ENCODE peak calls at places on chromosome 14, in nine cellular contexts. One of them, this sample, is unnamed.
A peak's percentile ranks its signal among the peaks of the same experiment; 100 is the strongest.

GRCh38 chr14:71070169-71070568 is 162.9 kb downstream of the PCNX1 start:
- DNase-seq in A673: no peak
- DNase-seq in mesothelial cell of epicardium: no peak
- DNase-seq in Panc1: no peak
- DNase-seq in astrocyte of the cerebellum: no peak
- DNase-seq in body of pancreas: no peak
- DNase-seq in fibroblast of lung: no peak
- DNase-seq in GM20000: no peak
- DNase-seq in heart right ventricle: no peak
- DNase-seq in this sample: no peak

GRCh38 chr14:31206536-31207286 is 882 bp downstream of the HECTD1 start:
- DNase-seq in A673: peak; percentile 42
- DNase-seq in body of pancreas: peak; percentile 45
- DNase-seq in heart right ventricle: no peak
- DNase-seq in Panc1: no peak
- DNase-seq in fibroblast of lung: peak; percentile 30
- DNase-seq in mesothelial cell of epicardium: peak; percentile 64
- DNase-seq in astrocyte of the cerebellum: no peak
- DNase-seq in GM20000: peak; percentile 61
- DNase-seq in this sample: peak; percentile 23

GRCh38 chr14:55038708-55039107 is 11.7 kb downstream of the SOCS4 start:
- DNase-seq in A673: no peak
- DNase-seq in GM20000: no peak
- DNase-seq in Panc1: no peak
- DNase-seq in body of pancreas: no peak
- DNase-seq in astrocyte of the cerebellum: no peak
- DNase-seq in mesothelial cell of epicardium: no peak
- DNase-seq in heart right ventricle: no peak
- DNase-seq in fibroblast of lung: no peak
- DNase-seq in this sample: no peak

GRCh38 chr14:63276492-63277342 is 42.0 kb downstream of the GPHB5 start:
- DNase-seq in Panc1: peak; percentile 25
- DNase-seq in body of pancreas: no peak
- DNase-seq in GM20000: peak; percentile 51
- DNase-seq in fibroblast of lung: peak; percentile 73
- DNase-seq in heart right ventricle: no peak
- DNase-seq in mesothelial cell of epicardium: no peak
- DNase-seq in astrocyte of the cerebellum: peak; percentile 45
- DNase-seq in A673: peak; percentile 75
- DNase-seq in this sample: no peak

GRCh38 chr14:24335461-24336146 is 733 bp upstream of the ADCY4 start:
- DNase-seq in fibroblast of lung: no peak
- DNase-seq in A673: no peak
- DNase-seq in mesothelial cell of epicardium: no peak
- DNase-seq in heart right ventricle: no peak
- DNase-seq in astrocyte of the cerebellum: no peak
- DNase-seq in Panc1: no peak
- DNase-seq in GM20000: peak; percentile 6
- DNase-seq in body of pancreas: no peak
- DNase-seq in this sample: no peak

GRCh38 chr14:45082420-45082819 is 1.5 kb upstream of the PRPF39 start:
- DNase-seq in astrocyte of the cerebellum: no peak
- DNase-seq in mesothelial cell of epicardium: no peak
- DNase-seq in fibroblast of lung: no peak
- DNase-seq in heart right ventricle: no peak
- DNase-seq in Panc1: no peak
- DNase-seq in body of pancreas: no peak
- DNase-seq in GM20000: no peak
- DNase-seq in A673: no peak
- DNase-seq in this sample: no peak

GRCh38 chr14:81991998-81992397 is 458.3 kb upstream of the SEL1L start:
- DNase-seq in heart right ventricle: no peak
- DNase-seq in mesothelial cell of epicardium: no peak
- DNase-seq in astrocyte of the cerebellum: no peak
- DNase-seq in GM20000: no peak
- DNase-seq in fibroblast of lung: no peak
- DNase-seq in body of pancreas: no peak
- DNase-seq in A673: peak; percentile 14
- DNase-seq in Panc1: no peak
- DNase-seq in this sample: no peak

GRCh38 chr14:105685003-105685402 is 158.6 kb downstream of the TMEM121 start:
- DNase-seq in body of pancreas: no peak
- DNase-seq in fibroblast of lung: no peak
- DNase-seq in GM20000: no peak
- DNase-seq in A673: no peak
- DNase-seq in heart right ventricle: no peak
- DNase-seq in astrocyte of the cerebellum: no peak
- DNase-seq in mesothelial cell of epicardium: no peak
- DNase-seq in Panc1: no peak
- DNase-seq in this sample: no peak

GRCh38 chr14:72679591-72680151 is 214.2 kb downstream of the DPF3 start:
- DNase-seq in astrocyte of the cerebellum: no peak
- DNase-seq in GM20000: no peak
- DNase-seq in body of pancreas: no peak
- DNase-seq in mesothelial cell of epicardium: no peak
- DNase-seq in Panc1: no peak
- DNase-seq in fibroblast of lung: no peak
- DNase-seq in A673: no peak
- DNase-seq in heart right ventricle: no peak
- DNase-seq in this sample: no peak

GRCh38 chr14:41606249-41607118 is at the start of gene LRFN5:
- DNase-seq in Panc1: no peak
- DNase-seq in fibroblast of lung: peak; percentile 43
- DNase-seq in mesothelial cell of epicardium: peak; percentile 75
- DNase-seq in heart right ventricle: peak; percentile 45
- DNase-seq in A673: peak; percentile 82
- DNase-seq in GM20000: peak; percentile 54
- DNase-seq in astrocyte of the cerebellum: no peak
- DNase-seq in body of pancreas: no peak
- DNase-seq in this sample: peak; percentile 49

GRCh38 chr14:58805605-58806358 is 168.0 kb downstream of the DACT1 start:
- DNase-seq in Panc1: no peak
- DNase-seq in GM20000: no peak
- DNase-seq in fibroblast of lung: peak; percentile 63
- DNase-seq in heart right ventricle: no peak
- DNase-seq in astrocyte of the cerebellum: peak; percentile 87
- DNase-seq in body of pancreas: no peak
- DNase-seq in mesothelial cell of epicardium: no peak
- DNase-seq in A673: peak; percentile 82
- DNase-seq in this sample: no peak

DNA sequence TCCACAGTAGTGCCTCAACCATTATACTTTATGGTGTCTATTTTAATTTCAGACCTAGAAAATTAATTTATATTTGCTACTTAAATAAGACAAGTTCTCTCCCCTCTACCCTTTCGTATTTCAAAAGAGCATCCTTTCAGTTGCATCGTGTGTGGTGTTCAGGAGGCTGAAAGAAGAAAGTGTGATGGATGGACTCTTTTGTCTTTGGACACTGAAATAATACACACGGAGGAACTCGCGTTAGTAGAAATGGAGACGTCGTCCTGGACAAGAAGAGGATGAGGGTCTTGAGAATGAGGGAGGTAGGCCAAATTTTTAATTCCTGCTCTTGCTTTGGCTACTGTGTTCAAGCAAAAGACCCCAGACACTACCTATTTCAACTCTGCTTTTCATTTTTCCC is 921 bp downstream of the TMED8 start:
- DNase-seq in Panc1: no peak
- DNase-seq in body of pancreas: no peak
- DNase-seq in heart right ventricle: no peak
- DNase-seq in GM20000: no peak
- DNase-seq in A673: no peak
- DNase-seq in mesothelial cell of epicardium: no peak
- DNase-seq in astrocyte of the cerebellum: no peak
- DNase-seq in fibroblast of lung: no peak
- DNase-seq in this sample: no peak
- TF ChIP-seq CTCF in Panc1: no peak
- TF ChIP-seq CTCF in body of pancreas: no peak
- TF ChIP-seq CTCF in heart right ventricle: no peak
- TF ChIP-seq CTCF in GM20000: no peak
- TF ChIP-seq CTCF in A673: no peak
- TF ChIP-seq CTCF in mesothelial cell of epicardium: no peak
- TF ChIP-seq CTCF in astrocyte of the cerebellum: no peak
- TF ChIP-seq CTCF in fibroblast of lung: no peak
- TF ChIP-seq CTCF in this sample: no peak

GRCh38 chr14:53217283-53217994 is 64.3 kb upstream of the DDHD1 start:
- DNase-seq in body of pancreas: peak; percentile 76
- DNase-seq in heart right ventricle: peak; percentile 73
- DNase-seq in GM20000: peak; percentile 80
- DNase-seq in fibroblast of lung: peak; percentile 51
- DNase-seq in mesothelial cell of epicardium: peak; percentile 72
- DNase-seq in astrocyte of the cerebellum: no peak
- DNase-seq in Panc1: no peak
- DNase-seq in A673: peak; percentile 79
- DNase-seq in this sample: peak; percentile 72
- TF ChIP-seq CTCF in body of pancreas: peak; percentile 61
- TF ChIP-seq CTCF in heart right ventricle: peak; percentile 68
- TF ChIP-seq CTCF in GM20000: peak; percentile 24
- TF ChIP-seq CTCF in fibroblast of lung: peak; percentile 24
- TF ChIP-seq CTCF in mesothelial cell of epicardium: peak; percentile 52
- TF ChIP-seq CTCF in astrocyte of the cerebellum: peak; percentile 44
- TF ChIP-seq CTCF in Panc1: peak; percentile 60
- TF ChIP-seq CTCF in A673: peak; percentile 44
- TF ChIP-seq CTCF in this sample: peak; percentile 74

DNA sequence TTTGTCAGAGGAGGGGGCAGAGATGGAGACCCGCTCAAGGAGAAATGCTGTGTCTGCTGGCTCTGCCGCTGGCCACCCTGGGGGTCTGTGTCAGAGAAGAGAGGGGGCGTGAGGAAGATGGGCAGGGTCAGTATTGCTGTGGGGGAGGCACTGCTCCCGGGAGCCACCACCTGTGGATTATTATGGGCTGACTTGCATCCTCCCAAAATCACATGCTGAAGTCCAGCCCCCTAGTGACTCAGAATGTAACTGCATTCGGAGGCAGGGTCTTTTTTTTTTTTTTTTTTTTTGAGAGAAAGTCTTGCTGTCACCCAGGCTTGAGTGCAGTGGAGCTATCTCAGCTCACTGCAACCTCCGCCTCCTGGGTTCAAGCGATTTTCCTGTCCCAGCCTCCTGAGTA is 12.3 kb downstream of the ABCD4 start:
- DNase-seq in A673: peak; percentile 60
- DNase-seq in fibroblast of lung: peak; percentile 17
- DNase-seq in mesothelial cell of epicardium: no peak
- DNase-seq in heart right ventricle: no peak
- DNase-seq in body of pancreas: no peak
- DNase-seq in GM20000: no peak
- DNase-seq in Panc1: no peak
- DNase-seq in astrocyte of the cerebellum: no peak
- DNase-seq in this sample: no peak
- TF ChIP-seq CTCF in A673: peak; percentile 63
- TF ChIP-seq CTCF in fibroblast of lung: peak; percentile 57
- TF ChIP-seq CTCF in mesothelial cell of epicardium: peak; percentile 81
- TF ChIP-seq CTCF in heart right ventricle: peak; percentile 46
- TF ChIP-seq CTCF in body of pancreas: no peak
- TF ChIP-seq CTCF in GM20000: no peak
- TF ChIP-seq CTCF in Panc1: peak; percentile 72
- TF ChIP-seq CTCF in astrocyte of the cerebellum: peak; percentile 51
- TF ChIP-seq CTCF in this sample: peak; percentile 61

GRCh38 chr14:103091041-103091882 is 3.3 kb upstream of the EXOC3L4 start:
- DNase-seq in A673: peak; percentile 67
- DNase-seq in heart right ventricle: peak; percentile 71
- DNase-seq in Panc1: no peak
- DNase-seq in fibroblast of lung: peak; percentile 48
- DNase-seq in body of pancreas: peak; percentile 68
- DNase-seq in GM20000: peak; percentile 96
- DNase-seq in astrocyte of the cerebellum: no peak
- DNase-seq in mesothelial cell of epicardium: no peak
- DNase-seq in this sample: peak; percentile 38

GRCh38 chr14:103089386-103090335 is 4.9 kb upstream of the EXOC3L4 start:
- DNase-seq in A673: no peak
- DNase-seq in heart right ventricle: peak; percentile 8
- DNase-seq in body of pancreas: no peak
- DNase-seq in Panc1: no peak
- DNase-seq in fibroblast of lung: no peak
- DNase-seq in mesothelial cell of epicardium: no peak
- DNase-seq in GM20000: no peak
- DNase-seq in astrocyte of the cerebellum: no peak
- DNase-seq in this sample: no peak

GRCh38 chr14:103090481-103091020 is 4.0 kb upstream of the EXOC3L4 start:
- DNase-seq in A673: no peak
- DNase-seq in heart right ventricle: peak; percentile 10
- DNase-seq in body of pancreas: no peak
- DNase-seq in GM20000: no peak
- DNase-seq in Panc1: no peak
- DNase-seq in fibroblast of lung: no peak
- DNase-seq in astrocyte of the cerebellum: no peak
- DNase-seq in mesothelial cell of epicardium: no peak
- DNase-seq in this sample: no peak

GRCh38 chr14:103093856-103094405 is 594 bp upstream of the EXOC3L4 start:
- DNase-seq in astrocyte of the cerebellum: no peak
- DNase-seq in mesothelial cell of epicardium: no peak
- DNase-seq in body of pancreas: no peak
- DNase-seq in A673: no peak
- DNase-seq in heart right ventricle: peak; percentile 5
- DNase-seq in fibroblast of lung: no peak
- DNase-seq in GM20000: no peak
- DNase-seq in Panc1: no peak
- DNase-seq in this sample: no peak

GRCh38 chr14:103091883-103092222 is 2.7 kb upstream of the EXOC3L4 start:
- DNase-seq in GM20000: no peak
- DNase-seq in A673: no peak
- DNase-seq in fibroblast of lung: no peak
- DNase-seq in Panc1: no peak
- DNase-seq in mesothelial cell of epicardium: no peak
- DNase-seq in heart right ventricle: no peak
- DNase-seq in body of pancreas: no peak
- DNase-seq in astrocyte of the cerebellum: no peak
- DNase-seq in this sample: no peak
- TF ChIP-seq CTCF in GM20000: no peak
- TF ChIP-seq CTCF in A673: peak; percentile 9
- TF ChIP-seq CTCF in fibroblast of lung: no peak
- TF ChIP-seq CTCF in Panc1: no peak
- TF ChIP-seq CTCF in mesothelial cell of epicardium: no peak
- TF ChIP-seq CTCF in heart right ventricle: no peak
- TF ChIP-seq CTCF in body of pancreas: no peak
- TF ChIP-seq CTCF in astrocyte of the cerebellum: no peak
- TF ChIP-seq CTCF in this sample: no peak

GRCh38 chr14:68514611-68515194 is 278.2 kb downstream of the ZFP36L1 start:
- DNase-seq in body of pancreas: no peak
- DNase-seq in heart right ventricle: no peak
- DNase-seq in Panc1: no peak
- DNase-seq in mesothelial cell of epicardium: no peak
- DNase-seq in GM20000: no peak
- DNase-seq in fibroblast of lung: no peak
- DNase-seq in A673: no peak
- DNase-seq in astrocyte of the cerebellum: no peak
- DNase-seq in this sample: no peak
- TF ChIP-seq CTCF in body of pancreas: no peak
- TF ChIP-seq CTCF in heart right ventricle: no peak
- TF ChIP-seq CTCF in Panc1: no peak
- TF ChIP-seq CTCF in mesothelial cell of epicardium: no peak
- TF ChIP-seq CTCF in GM20000: no peak
- TF ChIP-seq CTCF in fibroblast of lung: no peak
- TF ChIP-seq CTCF in A673: no peak
- TF ChIP-seq CTCF in astrocyte of the cerebellum: no peak
- TF ChIP-seq CTCF in this sample: no peak

GRCh38 chr14:89625988-89626806 is 209.2 kb upstream of the FOXN3 start:
- DNase-seq in mesothelial cell of epicardium: no peak
- DNase-seq in heart right ventricle: no peak
- DNase-seq in GM20000: no peak
- DNase-seq in fibroblast of lung: no peak
- DNase-seq in A673: no peak
- DNase-seq in astrocyte of the cerebellum: no peak
- DNase-seq in Panc1: no peak
- DNase-seq in body of pancreas: no peak
- DNase-seq in this sample: no peak
- TF ChIP-seq CTCF in mesothelial cell of epicardium: no peak
- TF ChIP-seq CTCF in heart right ventricle: no peak
- TF ChIP-seq CTCF in GM20000: no peak
- TF ChIP-seq CTCF in fibroblast of lung: no peak
- TF ChIP-seq CTCF in A673: no peak
- TF ChIP-seq CTCF in astrocyte of the cerebellum: no peak
- TF ChIP-seq CTCF in Panc1: no peak
- TF ChIP-seq CTCF in body of pancreas: no peak
- TF ChIP-seq CTCF in this sample: no peak

GRCh38 chr14:75985618-75986438 is at the start of gene IFT43:
- DNase-seq in astrocyte of the cerebellum: no peak
- DNase-seq in Panc1: no peak
- DNase-seq in fibroblast of lung: peak; percentile 78
- DNase-seq in GM20000: peak; percentile 94
- DNase-seq in heart right ventricle: peak; percentile 91
- DNase-seq in body of pancreas: peak; percentile 91
- DNase-seq in mesothelial cell of epicardium: peak; percentile 86
- DNase-seq in A673: peak; percentile 92
- DNase-seq in this sample: peak; percentile 66
- TF ChIP-seq CTCF in astrocyte of the cerebellum: no peak
- TF ChIP-seq CTCF in Panc1: no peak
- TF ChIP-seq CTCF in fibroblast of lung: no peak
- TF ChIP-seq CTCF in GM20000: no peak
- TF ChIP-seq CTCF in heart right ventricle: no peak
- TF ChIP-seq CTCF in body of pancreas: no peak
- TF ChIP-seq CTCF in mesothelial cell of epicardium: no peak
- TF ChIP-seq CTCF in A673: no peak
- TF ChIP-seq CTCF in this sample: no peak